ENCODE peak calls at places on chromosome 1, in four cellular contexts. R is IMR-90, K is K562, O is GM12878. J is an unnamed sample. For H3K4me1, the result is how much of the 10 kb centered on the place peaks cover.

GRCh38 chr1:175804556-175804955 is 61.2 kb upstream of the TNR start:
- DNase-seq in K (no peak), R (no peak), O (no peak), J (no peak)

GRCh38 chr1:42085596-42085995 is 67.6 kb upstream of the GUCA2B start:
- DNase-seq in R (peak), O (no peak), K (no peak), J (no peak)

GRCh38 chr1:40772146-40772770 is 11.3 kb upstream of the KCNQ4 start:
- DNase-seq in O (no peak), R (no peak), K (no peak), J (no peak)

GRCh38 chr1:175294179-175294756 is 101.7 kb upstream of the KIAA0040 start:
- DNase-seq in K (no peak), R (no peak), O (no peak), J (no peak)

GRCh38 chr1:216005916-216006315 is 417.3 kb downstream of the USH2A start:
- DNase-seq in K (no peak), R (peak), O (peak), J (no peak)

GRCh38 chr1:214018605-214019268 is 31.0 kb downstream of the PROX1 start:
- DNase-seq in K (no peak), R (no peak), O (peak), J (no peak)

GRCh38 chr1:206736878-206737728 is 33.5 kb upstream of the IL19 start:
- DNase-seq in R (no peak), K (no peak), O (no peak), J (no peak)

GRCh38 chr1:222792744-222793143 is 22.1 kb upstream of the DISP1 start:
- DNase-seq in R (peak), O (no peak), K (peak), J (peak)

GRCh38 chr1:225425211-225425786 is 2.5 kb downstream of the LBR start:
- DNase-seq in R (peak), O (no peak), K (no peak), J (no peak)

GRCh38 chr1:48182441-48182840 is 40.1 kb upstream of the SLC5A9 start:
- DNase-seq in O (peak), K (no peak), R (no peak), J (no peak)

GRCh38 chr1:183576537-183576936 is 13.7 kb downstream of the NCF2 start:
- DNase-seq in O (no peak), R (no peak), K (no peak), J (no peak)

GRCh38 chr1:20124451-20125057 is 5.2 kb upstream of the PLA2G2D start:
- DNase-seq in K (peak), R (peak), O (no peak), J (peak)

GRCh38 chr1:214990619-214991018 is 91.9 kb upstream of the KCNK2 start:
- DNase-seq in R (peak), K (no peak), O (no peak), J (peak)

GRCh38 chr1:36083635-36084501 is at the start of gene TEKT2:
- DNase-seq in O (no peak), R (no peak), K (no peak), J (peak)

GRCh38 chr1:87953732-87954344 is 625.2 kb downstream of the LMO4 start:
- DNase-seq in O (no peak), K (peak), R (peak), J (peak)

GRCh38 chr1:187417524-187417923 is 588.8 kb downstream of the PLA2G4A start:
- DNase-seq in O (no peak), R (no peak), K (no peak), J (no peak)

GRCh38 chr1:65344171-65344570 is 34.8 kb downstream of the DNAJC6 start:
- DNase-seq in R (no peak), K (no peak), O (no peak), J (no peak)

GRCh38 chr1:89641781-89642180 is 8.9 kb downstream of the LRRC8C start:
- DNase-seq in R (no peak), O (no peak), K (no peak), J (no peak)

GRCh38 chr1:8767006-8767405 is 50.4 kb downstream of the RERE start:
- DNase-seq in R (no peak), O (no peak), K (no peak), J (peak)

GRCh38 chr1:93964777-93965200 is 55.6 kb upstream of the GCLM start:
- DNase-seq in K (peak), R (peak), O (peak), J (no peak)

GRCh38 chr1:7229696-7230095 is 444.4 kb downstream of the CAMTA1 start:
- DNase-seq in R (peak), K (no peak), O (no peak), J (no peak)

GRCh38 chr1:239931341-239931740 is 160.3 kb upstream of the FMN2 start:
- DNase-seq in O (no peak), R (no peak), K (no peak), J (no peak)

GRCh38 chr1:29227511-29227910 is 3.2 kb downstream of the MECR start:
- DNase-seq in K (no peak), O (no peak), R (no peak), J (no peak)

GRCh38 chr1:110615548-110616130 is 9.5 kb upstream of the KCNA2 start:
- DNase-seq in R (peak), O (no peak), K (peak), J (peak)

GRCh38 chr1:35030338-35031102 is 1.2 kb downstream of the ZMYM6 start:
- DNase-seq in K (peak), O (no peak), R (no peak), J (peak)

GRCh38 chr1:19559641-19560040 is 74.3 kb upstream of the CAPZB start:
- DNase-seq in O (no peak), R (peak), K (no peak), J (no peak)

GRCh38 chr1:21755067-21755466 is 27.9 kb downstream of the USP48 start:
- DNase-seq in R (no peak), O (no peak), K (no peak), J (no peak)

GRCh38 chr1:181152892-181153633 is 64.6 kb downstream of the IER5 start:
- DNase-seq in R (peak), O (no peak), K (peak), J (peak)
- TF ChIP-seq CTCF in R (peak), O (peak), K (peak), J (peak)

DNA sequence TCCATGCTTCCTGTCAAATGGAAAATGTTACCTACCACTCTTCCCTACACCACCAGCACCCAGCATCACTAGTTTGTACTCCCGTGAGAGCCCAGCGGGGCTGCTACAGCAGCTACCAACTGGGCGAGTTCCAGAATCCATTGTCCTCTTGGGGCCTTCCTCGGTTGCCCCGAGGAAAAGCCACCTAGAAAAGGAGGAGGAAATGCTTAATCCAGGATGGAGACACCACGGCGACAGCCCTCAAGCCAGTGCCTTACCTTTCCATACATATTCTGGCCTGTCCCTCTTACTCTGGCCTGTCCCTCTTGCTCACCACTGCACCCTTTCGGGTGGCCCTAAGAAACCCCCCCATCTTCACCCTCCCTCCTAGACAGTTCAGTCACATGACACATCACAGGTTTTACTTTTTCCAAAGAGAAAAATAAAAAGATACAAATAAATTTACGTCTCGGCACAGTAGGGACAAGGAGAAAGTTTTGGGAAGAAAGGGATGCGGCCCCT is 478 bp downstream of the RIT1 start:
- DNase-seq in O (no peak), K (peak), R (peak), J (peak)
- TF ChIP-seq FOS in O (no peak), K (no peak), R (no peak), J (no peak)

GRCh38 chr1:31505884-31506497 is 70.3 kb upstream of the TINAGL1 start:
- DNase-seq in O (peak), R (peak), K (no peak), J (no peak)
- H3K4me1 ChIP-seq in O (under half), R (under half), K (under half), J (under half)

DNA sequence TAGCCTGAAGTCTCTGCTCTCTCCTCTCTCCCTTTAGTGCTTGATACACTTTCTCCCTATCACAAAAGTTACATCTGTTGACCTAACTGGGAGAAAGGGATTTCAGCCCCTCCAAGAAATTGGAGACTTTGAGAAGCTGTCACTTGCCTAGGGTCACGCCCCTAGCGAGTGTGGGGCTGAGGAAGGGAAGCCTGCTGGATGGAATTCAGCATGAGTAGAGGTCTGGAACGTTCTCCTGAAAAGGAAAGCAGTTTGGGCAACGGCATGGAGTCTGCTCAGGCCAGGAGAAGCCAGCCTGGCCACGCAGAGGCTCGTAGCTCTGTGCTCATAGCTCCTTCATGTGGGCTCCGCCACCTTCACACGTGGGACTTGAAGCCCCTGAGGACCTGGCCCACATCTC is 22.4 kb downstream of the COL16A1 start:
- DNase-seq in K (no peak), R (no peak), O (no peak), J (no peak)
- TF ChIP-seq CTCF in K (no peak), R (no peak), O (no peak), J (no peak)

GRCh38 chr1:229835226-229835625 is 209.2 kb downstream of the URB2 start:
- DNase-seq in K (no peak), O (no peak), R (no peak), J (no peak)
- TF ChIP-seq FOS in K (no peak), O (no peak), R (no peak), J (no peak)